ENCODE peak calls at places on chromosome 7, in nine cellular contexts. R is A549; K is caudate nucleus; Q is choroid plexus epithelial cell; A is body of pancreas; Y is ACHN; C is CD8-positive, alpha-beta T cell; N is NCI-H2029; W is GM19239. H is an unnamed sample.

GRCh38 chr7:150968056-150968455 is 10.1 kb downstream of the KCNH2 start:
- DNase-seq in K (no peak), N (no peak), W (no peak), Y (no peak), A (no peak), R (no peak), C (no peak), Q (no peak), H (no peak)

GRCh38 chr7:152081088-152081487 is 55.6 kb downstream of the GALNT11 start:
- DNase-seq in R (no peak), N (no peak), W (no peak), Q (no peak), Y (no peak), C (no peak), K (no peak), A (no peak), H (no peak)

GRCh38 chr7:21355406-21355874 is 72.4 kb upstream of the SP4 start:
- DNase-seq in Y (no peak), A (no peak), N (no peak), R (no peak), K (no peak), C (peak), Q (no peak), W (peak), H (peak)

GRCh38 chr7:100007887-100008286 is 7.5 kb upstream of the ZKSCAN1 start:
- DNase-seq in R (no peak), K (no peak), C (no peak), Y (no peak), A (no peak), W (no peak), Q (no peak), N (no peak), H (no peak)

GRCh38 chr7:1059200-1060091 is 15.1 kb downstream of the GPR146 start:
- DNase-seq in C (no peak), K (no peak), Q (peak), Y (peak), R (no peak), N (no peak), A (peak), W (no peak), H (no peak)

GRCh38 chr7:143884276-143884977 is 17.5 kb downstream of the TCAF1 start:
- DNase-seq in A (no peak), Y (no peak), C (no peak), K (no peak), N (no peak), R (no peak), Q (no peak), W (no peak), H (no peak)

GRCh38 chr7:24757799-24758275 is 573 bp upstream of the GSDME start:
- DNase-seq in A (peak), Y (peak), C (no peak), K (no peak), R (peak), W (no peak), N (no peak), Q (peak), H (no peak)

GRCh38 chr7:152735443-152736004 is 24.0 kb upstream of the ACTR3B start:
- DNase-seq in W (no peak), N (no peak), A (no peak), R (no peak), Y (no peak), Q (no peak), C (no peak), K (no peak), H (no peak)

GRCh38 chr7:34069676-34070075 is 164.3 kb downstream of the BMPER start:
- DNase-seq in A (no peak), Y (no peak), N (no peak), Q (peak), R (peak), K (no peak), C (no peak), W (no peak), H (no peak)

GRCh38 chr7:131665021-131665420 is 108.6 kb upstream of the PODXL start:
- DNase-seq in W (no peak), A (no peak), K (no peak), N (no peak), C (no peak), R (no peak), Y (no peak), Q (no peak), H (no peak)

GRCh38 chr7:50652400-50653115 is 87.4 kb upstream of the DDC start:
- DNase-seq in C (no peak), Q (peak), R (no peak), A (no peak), K (no peak), Y (no peak), N (no peak), W (no peak), H (no peak)

GRCh38 chr7:65722361-65722792 is 150.5 kb upstream of the VKORC1L1 start:
- DNase-seq in C (peak), Y (peak), A (peak), Q (peak), W (no peak), K (no peak), R (peak), N (peak), H (peak)

GRCh38 chr7:127678330-127678729 is 26.3 kb downstream of the SND1 start:
- DNase-seq in Q (no peak), R (no peak), A (no peak), Y (peak), K (no peak), W (no peak), C (no peak), N (peak), H (no peak)

GRCh38 chr7:77444123-77444522 is 28.0 kb upstream of the GSAP start:
- DNase-seq in R (no peak), A (no peak), Q (peak), K (no peak), Y (no peak), C (no peak), N (no peak), W (no peak), H (no peak)

GRCh38 chr7:66255533-66256100 is 50.5 kb downstream of the TPST1 start:
- DNase-seq in W (no peak), A (no peak), C (no peak), K (no peak), R (no peak), Y (no peak), Q (peak), N (no peak), H (no peak)

GRCh38 chr7:37142943-37143342 is 305.7 kb downstream of the ELMO1 start:
- DNase-seq in Q (no peak), R (no peak), C (no peak), K (no peak), Y (no peak), W (no peak), N (no peak), A (no peak), H (no peak)

GRCh38 chr7:25680636-25681035 is 452.4 kb upstream of the NPVF start:
- DNase-seq in Y (no peak), A (no peak), R (no peak), N (no peak), C (no peak), K (no peak), W (no peak), Q (no peak), H (no peak)

GRCh38 chr7:3432916-3433315 is 131.9 kb downstream of the SDK1 start:
- DNase-seq in A (no peak), Y (no peak), N (no peak), Q (no peak), W (no peak), C (no peak), K (no peak), R (no peak), H (no peak)

GRCh38 chr7:124202546-124202945 is 169.7 kb upstream of the TMEM229A start:
- DNase-seq in Q (no peak), C (no peak), K (no peak), N (no peak), Y (no peak), A (no peak), W (no peak), R (no peak), H (no peak)

GRCh38 chr7:12771378-12771877 is 84.0 kb downstream of the ARL4A start:
- DNase-seq in W (no peak), R (no peak), Y (no peak), K (peak), N (peak), A (peak), C (no peak), Q (peak), H (peak)

GRCh38 chr7:92699560-92699959 is 109.4 kb upstream of the FAM133B start:
- DNase-seq in R (no peak), C (no peak), A (no peak), N (no peak), Q (peak), K (no peak), Y (no peak), W (no peak), H (no peak)

GRCh38 chr7:130319541-130319940 is 25.1 kb upstream of the CPA5 start:
- DNase-seq in R (no peak), K (no peak), A (no peak), N (no peak), Y (no peak), Q (no peak), C (no peak), W (no peak), H (no peak)

GRCh38 chr7:88337556-88337955 is 30.9 kb upstream of the STEAP4 start:
- DNase-seq in N (no peak), Y (peak), K (no peak), R (no peak), A (no peak), C (no peak), W (no peak), Q (peak), H (no peak)

GRCh38 chr7:38932509-38933168 is 23.6 kb upstream of the VPS41 start:
- DNase-seq in Q (peak), K (peak), W (peak), R (peak), C (peak), A (peak), Y (peak), N (peak), H (peak)

GRCh38 chr7:135833642-135834041 is 85.0 kb upstream of the FAM180A start:
- DNase-seq in N (no peak), A (no peak), R (no peak), Y (no peak), C (no peak), K (no peak), Q (no peak), W (no peak), H (no peak)

GRCh38 chr7:22900101-22900500 is 77.5 kb upstream of the TOMM7 start:
- DNase-seq in A (peak), R (no peak), Q (no peak), Y (no peak), W (no peak), K (no peak), C (no peak), N (peak), H (no peak)

GRCh38 chr7:94313926-94314325 is 80.8 kb upstream of the COL1A2 start:
- DNase-seq in K (no peak), Q (peak), W (no peak), A (no peak), C (no peak), N (no peak), Y (no peak), R (no peak), H (no peak)

GRCh38 chr7:107103369-107103768 is 58.9 kb downstream of the PRKAR2B start:
- DNase-seq in A (no peak), R (no peak), N (no peak), K (no peak), Q (no peak), C (no peak), Y (no peak), W (no peak), H (no peak)

GRCh38 chr7:82722946-82723345 is 279.4 kb upstream of the CACNA2D1 start:
- DNase-seq in R (no peak), Q (no peak), K (no peak), Y (no peak), C (no peak), W (no peak), N (no peak), A (no peak), H (no peak)

GRCh38 chr7:18796216-18796615 is 300.7 kb downstream of the HDAC9 start:
- DNase-seq in A (no peak), Y (no peak), N (no peak), R (no peak), W (no peak), C (no peak), Q (no peak), K (no peak), H (no peak)

GRCh38 chr7:129778770-129779601 is 167.5 kb downstream of the NRF1 start:
- DNase-seq in A (peak), Q (no peak), Y (peak), K (no peak), W (no peak), C (no peak), R (peak), N (no peak), H (peak)

GRCh38 chr7:2601907-2602735 is 29.7 kb upstream of the TTYH3 start:
- DNase-seq in Q (no peak), Y (no peak), A (no peak), N (peak), W (no peak), C (no peak), K (no peak), R (no peak), H (no peak)

H was measured in colonic mucosa.